ENCODE peak calls at places on chromosome 7, in ten cellular contexts. D is cardiac muscle cell, H is ascending aorta, V is psoas muscle, U is lung, F is OCI-LY7, T is A549, R is esophagus squamous epithelium, K is heart left ventricle, I is PC-9. O is an unnamed sample.

GRCh38 chr7:152735443-152736004 is 24.0 kb upstream of the ACTR3B start:
- DNase-seq in U (no peak), I (no peak), V (no peak), D (no peak), T (no peak), R (no peak), F (no peak), K (no peak), H (no peak), O (no peak)

GRCh38 chr7:36010656-36011587 is 142.1 kb upstream of the EEPD1 start:
- DNase-seq in F (no peak), K (no peak), V (no peak), R (no peak), I (no peak), T (no peak), H (no peak), D (peak), U (no peak), O (no peak)

GRCh38 chr7:150402671-150403321 is 23.7 kb downstream of the ZNF775 start:
- DNase-seq in K (peak), U (no peak), F (no peak), D (no peak), V (peak), T (no peak), R (no peak), I (no peak), H (peak), O (no peak)

GRCh38 chr7:151716339-151716722 is 160.6 kb downstream of the PRKAG2 start:
- DNase-seq in F (no peak), U (peak), T (no peak), D (no peak), R (no peak), H (no peak), K (no peak), V (no peak), I (no peak), O (no peak)

GRCh38 chr7:101114492-101114891 is 12.4 kb upstream of the SERPINE1 start:
- DNase-seq in I (no peak), K (no peak), U (no peak), H (no peak), D (no peak), F (no peak), V (no peak), T (no peak), R (no peak), O (no peak)

GRCh38 chr7:80412842-80413241 is 99.0 kb downstream of the GNAT3 start:
- DNase-seq in D (no peak), K (no peak), T (no peak), U (no peak), I (peak), H (no peak), V (no peak), R (no peak), F (no peak), O (no peak)

GRCh38 chr7:93461350-93461749 is 113.2 kb downstream of the CALCR start:
- DNase-seq in R (no peak), H (no peak), U (no peak), D (no peak), F (no peak), K (no peak), T (no peak), V (no peak), I (no peak), O (no peak)

GRCh38 chr7:30276203-30276900 is 8.0 kb upstream of the ZNRF2 start:
- DNase-seq in D (peak), I (no peak), K (no peak), U (no peak), V (no peak), H (no peak), T (peak), R (no peak), F (peak), O (no peak)

GRCh38 chr7:7795736-7796135 is 77.3 kb upstream of the RPA3 start:
- DNase-seq in F (no peak), K (no peak), D (no peak), H (no peak), I (peak), U (no peak), T (peak), V (no peak), R (no peak), O (no peak)

GRCh38 chr7:144548556-144548955 is 145.1 kb upstream of the NOBOX start:
- DNase-seq in V (no peak), I (no peak), F (no peak), R (no peak), H (no peak), U (no peak), T (no peak), K (no peak), D (no peak), O (no peak)

GRCh38 chr7:31448649-31449048 is 65.2 kb upstream of the ITPRID1 start:
- DNase-seq in V (no peak), I (no peak), R (no peak), D (no peak), H (no peak), F (no peak), U (no peak), K (no peak), T (no peak), O (no peak)

GRCh38 chr7:50588937-50589336 is 23.7 kb upstream of the DDC start:
- DNase-seq in U (no peak), T (no peak), D (no peak), I (no peak), F (no peak), K (no peak), V (no peak), H (no peak), R (no peak), O (no peak)

GRCh38 chr7:101116898-101117297 is 10.0 kb upstream of the SERPINE1 start:
- DNase-seq in F (no peak), V (peak), I (no peak), K (no peak), R (no peak), D (no peak), H (no peak), T (no peak), U (no peak), O (no peak)

GRCh38 chr7:114760477-114760876 is 161.4 kb upstream of the MDFIC start:
- DNase-seq in T (no peak), H (no peak), U (no peak), K (no peak), V (no peak), I (no peak), F (no peak), R (no peak), D (no peak), O (no peak)

GRCh38 chr7:38660427-38661099 is 29.4 kb upstream of the AMPH start:
- DNase-seq in U (no peak), K (no peak), H (no peak), T (peak), R (no peak), F (peak), D (peak), I (no peak), V (no peak), O (no peak)

GRCh38 chr7:148492157-148492860 is 98.3 kb upstream of the C7orf33 start:
- DNase-seq in F (no peak), T (no peak), H (no peak), R (no peak), V (no peak), K (no peak), U (no peak), D (no peak), I (no peak), O (no peak)

GRCh38 chr7:138245216-138245615 is 169.0 kb downstream of the AKR1D1 start:
- DNase-seq in F (no peak), R (no peak), D (no peak), I (no peak), H (no peak), U (no peak), T (no peak), K (no peak), V (no peak), O (no peak)

GRCh38 chr7:24824896-24825295 is 67.6 kb upstream of the GSDME start:
- DNase-seq in I (no peak), D (no peak), F (no peak), U (no peak), T (no peak), R (no peak), H (no peak), K (no peak), V (no peak), O (no peak)
- H3K27ac ChIP-seq in I (peak), D (peak), F (no peak), U (no peak), T (peak), R (peak), H (no peak), K (peak), V (no peak), O (peak)

DNA sequence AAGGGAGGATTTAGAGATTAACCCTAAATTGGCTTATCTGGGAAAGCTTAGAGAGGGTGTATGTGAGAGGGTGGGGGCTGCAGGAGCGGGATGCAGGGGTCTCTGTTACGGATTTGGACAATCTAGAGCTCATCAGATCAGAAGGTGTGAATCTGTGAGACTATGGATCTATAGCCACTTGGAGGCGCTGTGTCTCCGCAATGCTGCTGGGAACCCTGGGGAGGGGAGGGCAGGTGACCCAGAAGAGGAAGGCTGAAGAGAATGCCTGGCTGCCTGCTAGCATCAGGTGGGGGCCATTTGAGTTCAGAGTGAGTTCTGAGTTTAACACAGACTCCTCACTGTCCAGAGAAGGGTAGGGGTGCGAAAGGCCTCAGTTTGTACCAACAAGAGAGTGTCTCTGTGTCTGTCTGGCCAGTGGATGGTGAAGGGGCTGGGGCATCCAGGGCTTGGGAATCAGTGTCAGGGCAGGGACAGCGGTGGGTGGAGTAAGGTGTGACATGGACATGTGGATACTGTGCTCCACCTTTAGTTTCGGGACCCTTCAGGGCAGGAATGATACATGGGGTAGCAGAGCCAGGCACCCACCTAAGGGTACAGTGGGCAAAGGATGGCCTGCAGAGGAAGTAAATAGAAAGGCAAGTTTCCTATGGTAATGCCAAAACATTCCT is 187.3 kb upstream of the PRSS58 start:
- DNase-seq in U (no peak), R (no peak), H (no peak), F (peak), V (no peak), K (no peak), D (peak), I (no peak), T (no peak), O (no peak)
- TF ChIP-seq CTCF in U (no peak), R (no peak), H (no peak), F (peak), V (peak), K (no peak), D (peak), I (no peak), T (no peak), O (no peak)

GRCh38 chr7:118214051-118214832 is 10.3 kb upstream of the ANKRD7 start:
- DNase-seq in K (peak), I (no peak), H (peak), R (peak), T (peak), D (no peak), U (peak), F (peak), V (peak), O (peak)

GRCh38 chr7:118218413-118219156 is 5.9 kb upstream of the ANKRD7 start:
- DNase-seq in R (no peak), H (no peak), I (no peak), F (no peak), K (no peak), V (no peak), U (no peak), D (no peak), T (no peak), O (no peak)

GRCh38 chr7:118219157-118219512 is 5.4 kb upstream of the ANKRD7 start:
- DNase-seq in T (no peak), U (no peak), D (no peak), F (no peak), I (no peak), V (no peak), H (no peak), K (no peak), R (no peak), O (no peak)

GRCh38 chr7:118217068-118217715 is 7.3 kb upstream of the ANKRD7 start:
- DNase-seq in U (no peak), F (no peak), I (no peak), T (no peak), D (no peak), H (no peak), R (no peak), K (no peak), V (no peak), O (no peak)

GRCh38 chr7:118214833-118215182 is 9.7 kb upstream of the ANKRD7 start:
- DNase-seq in I (no peak), U (no peak), K (no peak), D (no peak), V (no peak), T (peak), R (no peak), H (no peak), F (no peak), O (no peak)
- H3K4me3 ChIP-seq in I (peak), U (peak), K (peak), D (no peak), V (peak), T (peak), R (peak), H (peak), F (peak), O (peak)

DNA sequence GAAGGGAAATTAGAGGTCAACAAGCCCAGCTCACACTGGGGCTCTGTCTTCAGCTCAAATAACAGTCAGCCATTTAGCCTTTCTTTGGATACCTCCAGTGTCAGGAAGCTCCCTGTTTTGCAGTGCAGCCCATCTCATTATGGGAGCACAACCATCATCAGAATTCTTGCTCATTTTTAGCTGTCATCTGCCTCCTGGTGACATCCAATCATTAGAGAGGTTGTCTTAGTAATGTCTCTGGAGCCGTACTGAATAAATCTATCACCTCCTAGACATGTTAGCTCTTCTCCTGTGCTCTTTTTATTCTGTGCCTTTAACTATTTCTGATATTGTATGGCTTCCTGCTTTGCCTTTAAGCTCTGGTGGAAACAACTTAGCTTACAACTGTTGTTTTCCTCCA is 74.5 kb downstream of the CHRM2 start:
- DNase-seq in T (no peak), I (no peak), V (no peak), F (no peak), U (no peak), H (no peak), R (no peak), D (no peak), K (no peak), O (no peak)
- H3K27ac ChIP-seq in T (no peak), I (no peak), V (no peak), F (no peak), U (no peak), H (no peak), R (no peak), D (peak), K (peak), O (no peak)

GRCh38 chr7:139699640-139700504 is 77.9 kb downstream of the HIPK2 start:
- DNase-seq in I (no peak), R (no peak), D (no peak), V (no peak), K (no peak), T (no peak), H (no peak), U (no peak), F (no peak), O (no peak)
- TF ChIP-seq CTCF in I (no peak), R (no peak), D (peak), V (no peak), K (no peak), T (no peak), H (no peak), U (no peak), F (peak), O (no peak)

GRCh38 chr7:44063547-44063893 is 1.8 kb downstream of the PGAM2 start:
- DNase-seq in U (no peak), K (no peak), I (no peak), V (peak), D (peak), R (no peak), H (no peak), F (no peak), T (no peak), O (peak)
- H3K4me3 ChIP-seq in U (no peak), K (peak), I (no peak), V (peak), D (peak), R (no peak), H (no peak), F (no peak), T (no peak), O (no peak)

GRCh38 chr7:24962418-24962962 is 17.5 kb downstream of the OSBPL3 start:
- DNase-seq in F (no peak), R (no peak), D (no peak), T (no peak), I (no peak), H (no peak), V (no peak), U (no peak), K (no peak), O (no peak)
- H3K27ac ChIP-seq in F (peak), R (no peak), D (no peak), T (no peak), I (no peak), H (no peak), V (no peak), U (no peak), K (no peak), O (no peak)